ENCODE peak calls at places on chromosomes 1 and 21, in four cellular contexts. M, C, N and S are unnamed samples.

GRCh38 chr1:214516434-214517326 is 34.7 kb downstream of the PTPN14 start:
- DNase-seq in M (no peak), C (peak), N (no peak), S (no peak)

GRCh38 chr1:229380514-229381160 is 37.8 kb upstream of the CCSAP start:
- DNase-seq in M (no peak), C (no peak), N (no peak), S (no peak)

GRCh38 chr1:113142791-113143190 is 69.8 kb downstream of the LRIG2 start:
- DNase-seq in M (no peak), C (no peak), N (no peak), S (no peak)

GRCh38 chr1:182588460-182589396 is at the start of gene RNASEL:
- DNase-seq in M (peak), C (no peak), N (peak), S (peak)

GRCh38 chr1:60970081-60970509 is 112.3 kb upstream of the NFIA start:
- DNase-seq in M (no peak), C (peak), N (no peak), S (peak)

GRCh38 chr1:20284625-20285024 is 6.0 kb upstream of the VWA5B1 start:
- DNase-seq in M (no peak), C (no peak), N (no peak), S (no peak)

GRCh38 chr1:211738709-211739301 is 63.4 kb upstream of the NEK2 start:
- DNase-seq in M (no peak), C (no peak), N (no peak), S (no peak)

GRCh38 chr1:200877839-200878551 is 5.2 kb downstream of the GPR25 start:
- DNase-seq in M (no peak), C (no peak), N (no peak), S (no peak)

GRCh38 chr1:25631750-25632495 is 15.3 kb downstream of the MAN1C1 start:
- DNase-seq in M (no peak), C (no peak), N (no peak), S (no peak)

GRCh38 chr1:113895961-113896360 is 8.6 kb upstream of the BCL2L15 start:
- DNase-seq in M (no peak), C (no peak), N (no peak), S (no peak)

GRCh38 chr1:224434447-224435317 is at the start of gene WDR26:
- DNase-seq in M (peak), C (peak), N (peak), S (peak)

GRCh38 chr21:32812035-32812434 is 40.5 kb upstream of the PAXBP1 start:
- DNase-seq in M (no peak), C (no peak), N (no peak), S (no peak)

GRCh38 chr1:237931631-237932030 is 40.9 kb upstream of the ZP4 start:
- DNase-seq in M (no peak), C (no peak), N (no peak), S (no peak)

GRCh38 chr21:34967509-34968289 is 81.4 kb downstream of the RUNX1 start:
- DNase-seq in M (no peak), C (peak), N (peak), S (no peak)

GRCh38 chr1:228279722-228280105 is 71.9 kb downstream of the OBSCN start:
- DNase-seq in M (peak), C (no peak), N (no peak), S (no peak)

GRCh38 chr1:72846476-72846875 is 564.1 kb upstream of the NEGR1 start:
- DNase-seq in M (no peak), C (no peak), N (no peak), S (no peak)

GRCh38 chr21:17523007-17523451 is 10.2 kb downstream of the CXADR start:
- DNase-seq in M (no peak), C (peak), N (no peak), S (no peak)

GRCh38 chr1:234781241-234782056 is 171.5 kb upstream of the IRF2BP2 start:
- DNase-seq in M (no peak), C (peak), N (peak), S (peak)

GRCh38 chr1:239387304-239388231 is 1.2 kb downstream of the CHRM3 start:
- DNase-seq in M (peak), C (no peak), N (no peak), S (peak)

GRCh38 chr1:155977607-155978324 is 581 bp downstream of the ARHGEF2 start:
- DNase-seq in M (peak), C (no peak), N (peak), S (peak)

GRCh38 chr1:6392880-6393399 is 627 bp downstream of the ACOT7 start:
- DNase-seq in M (no peak), C (no peak), N (peak), S (peak)

GRCh38 chr1:22231995-22232690 is 89.2 kb upstream of the WNT4 start:
- DNase-seq in M (no peak), C (no peak), N (peak), S (no peak)

GRCh38 chr21:39489380-39489924 is 37.7 kb downstream of the SH3BGR start:
- DNase-seq in M (no peak), C (no peak), N (no peak), S (no peak)

GRCh38 chr1:62716397-62716796 is 28.2 kb upstream of the DOCK7 start:
- DNase-seq in M (no peak), C (no peak), N (no peak), S (no peak)

GRCh38 chr1:150576367-150576711 is 3.1 kb downstream of the MCL1 start:
- DNase-seq in M (no peak), C (no peak), N (no peak), S (no peak)

GRCh38 chr1:15975358-15975804 is 520 bp downstream of the ZBTB17 start:
- DNase-seq in M (peak), C (peak), N (peak), S (peak)

GRCh38 chr1:41618066-41618825 is 133.8 kb upstream of the EDN2 start:
- DNase-seq in M (no peak), C (no peak), N (no peak), S (no peak)

GRCh38 chr1:41977329-41977728 is 58.6 kb upstream of the HIVEP3 start:
- DNase-seq in M (no peak), C (no peak), N (no peak), S (no peak)

GRCh38 chr1:995665-996633 is 3.9 kb downstream of the HES4 start:
- DNase-seq in M (no peak), C (peak), N (no peak), S (no peak)

GRCh38 chr21:34074283-34075098 is 1.1 kb downstream of the MRPS6 start:
- DNase-seq in M (peak), C (no peak), N (no peak), S (no peak)

GRCh38 chr21:20997308-20997632 is 939 bp upstream of the NCAM2 start:
- DNase-seq in M (peak), C (no peak), N (no peak), S (no peak)

GRCh38 chr1:222623458-222623857 is 5.6 kb downstream of the MIA3 start:
- DNase-seq in M (no peak), C (no peak), N (no peak), S (no peak)

GRCh38 chr1:222627232-222627631 is 9.3 kb downstream of the MIA3 start:
- DNase-seq in M (no peak), C (no peak), N (no peak), S (no peak)

GRCh38 chr1:222620566-222620965 is 2.7 kb downstream of the MIA3 start:
- DNase-seq in M (no peak), C (no peak), N (no peak), S (no peak)

GRCh38 chr1:222622765-222623164 is 4.9 kb downstream of the MIA3 start:
- DNase-seq in M (no peak), C (no peak), N (no peak), S (no peak)

GRCh38 chr1:222624214-222624613 is 6.3 kb downstream of the MIA3 start:
- DNase-seq in M (no peak), C (no peak), N (no peak), S (no peak)
- TF ChIP-seq ELF4 in M (no peak), C (no peak), N (no peak), S (no peak)

GRCh38 chr1:163171826-163172225 is 30.9 kb downstream of the RGS5 start:
- DNase-seq in M (no peak), C (no peak), N (no peak), S (no peak)

GRCh38 chr1:163170331-163170730 is 32.4 kb downstream of the RGS5 start:
- DNase-seq in M (no peak), C (no peak), N (no peak), S (no peak)

GRCh38 chr1:163169553-163169952 is 33.2 kb downstream of the RGS5 start:
- DNase-seq in M (no peak), C (no peak), N (no peak), S (no peak)

GRCh38 chr1:163172596-163172995 is 30.1 kb downstream of the RGS5 start:
- DNase-seq in M (no peak), C (no peak), N (no peak), S (no peak)

DNA sequence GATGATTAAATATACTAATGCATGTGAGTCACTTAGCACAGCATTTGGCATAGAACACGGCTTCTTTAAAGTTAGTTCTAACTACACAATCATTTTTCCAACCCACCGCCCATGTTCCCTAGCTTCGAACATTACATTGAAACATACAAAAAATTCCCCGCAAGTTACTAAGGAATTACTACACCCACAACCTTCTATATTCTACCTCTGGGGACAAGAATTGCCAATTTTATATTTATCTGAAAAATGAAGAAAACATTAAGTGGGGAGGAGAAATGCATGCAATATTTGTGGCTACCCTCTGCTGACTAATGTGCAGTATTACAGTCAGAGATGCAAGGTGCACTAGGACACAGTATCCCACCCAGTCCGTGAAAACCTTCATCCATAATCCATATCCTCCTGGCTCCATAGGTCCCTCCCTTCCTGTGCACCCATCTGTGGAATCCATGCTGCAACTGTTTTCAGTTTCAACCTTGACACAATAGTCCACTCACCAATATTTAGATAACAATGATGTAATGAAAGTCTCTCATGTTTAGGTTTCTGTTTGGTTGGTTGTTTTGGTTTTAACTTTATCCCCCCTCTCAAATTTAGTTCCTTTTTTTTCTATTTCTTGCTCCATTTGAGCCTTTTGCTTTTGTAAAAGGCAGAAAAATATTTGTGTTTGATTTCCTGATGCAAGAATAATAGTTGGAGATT is 31.6 kb downstream of the RGS5 start:
- DNase-seq in M (no peak), C (no peak), N (peak), S (peak)
- TF ChIP-seq SP1 in M (no peak), C (no peak), N (no peak), S (no peak)

DNA sequence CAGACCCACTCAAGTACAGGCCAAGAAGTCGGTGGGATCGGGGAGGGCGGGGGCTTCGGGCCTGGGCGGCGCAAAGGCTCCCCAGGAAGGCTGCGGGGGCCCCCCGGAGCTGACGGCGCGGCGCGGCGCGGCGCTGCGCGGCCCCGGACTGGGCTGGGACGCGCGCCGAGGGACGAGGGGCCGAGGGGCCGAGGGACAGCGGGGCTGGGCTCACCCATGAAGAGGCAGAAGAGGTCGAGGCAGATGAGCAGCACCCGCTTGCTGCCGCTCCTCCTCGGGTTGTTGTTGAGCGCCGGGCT is 750 bp downstream of the PLPP3 start:
- DNase-seq in M (no peak), C (no peak), N (no peak), S (peak)
- TF ChIP-seq ELF4 in M (no peak), C (no peak), N (no peak), S (no peak)

GRCh38 chr1:10128081-10128765 is 82.1 kb upstream of the KIF1B start:
- DNase-seq in M (no peak), C (no peak), N (no peak), S (no peak)
- TF ChIP-seq SP1 in M (no peak), C (no peak), N (no peak), S (no peak)

DNA sequence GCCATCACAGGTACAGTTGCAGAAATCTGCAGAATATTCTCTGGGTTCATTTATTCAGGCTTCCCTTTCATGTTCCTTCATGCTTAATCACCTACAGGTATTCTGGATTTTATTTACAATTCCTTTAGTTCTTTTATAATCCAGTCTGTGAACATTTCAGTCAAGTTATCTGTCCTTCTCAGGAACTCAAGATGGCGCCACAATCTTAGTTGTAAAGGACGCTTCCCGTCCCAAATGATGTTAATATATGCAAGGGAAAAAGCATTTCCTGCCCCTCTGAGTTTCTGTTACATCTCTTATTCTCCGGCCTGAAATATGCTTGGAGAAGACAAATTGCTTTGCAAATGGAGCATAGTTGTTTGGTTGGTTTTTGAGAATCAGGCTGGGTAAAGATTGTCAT is 19.3 kb downstream of the F3 start:
- DNase-seq in M (no peak), C (no peak), N (no peak), S (no peak)
- TF ChIP-seq ELF4 in M (no peak), C (no peak), N (no peak), S (no peak)

DNA sequence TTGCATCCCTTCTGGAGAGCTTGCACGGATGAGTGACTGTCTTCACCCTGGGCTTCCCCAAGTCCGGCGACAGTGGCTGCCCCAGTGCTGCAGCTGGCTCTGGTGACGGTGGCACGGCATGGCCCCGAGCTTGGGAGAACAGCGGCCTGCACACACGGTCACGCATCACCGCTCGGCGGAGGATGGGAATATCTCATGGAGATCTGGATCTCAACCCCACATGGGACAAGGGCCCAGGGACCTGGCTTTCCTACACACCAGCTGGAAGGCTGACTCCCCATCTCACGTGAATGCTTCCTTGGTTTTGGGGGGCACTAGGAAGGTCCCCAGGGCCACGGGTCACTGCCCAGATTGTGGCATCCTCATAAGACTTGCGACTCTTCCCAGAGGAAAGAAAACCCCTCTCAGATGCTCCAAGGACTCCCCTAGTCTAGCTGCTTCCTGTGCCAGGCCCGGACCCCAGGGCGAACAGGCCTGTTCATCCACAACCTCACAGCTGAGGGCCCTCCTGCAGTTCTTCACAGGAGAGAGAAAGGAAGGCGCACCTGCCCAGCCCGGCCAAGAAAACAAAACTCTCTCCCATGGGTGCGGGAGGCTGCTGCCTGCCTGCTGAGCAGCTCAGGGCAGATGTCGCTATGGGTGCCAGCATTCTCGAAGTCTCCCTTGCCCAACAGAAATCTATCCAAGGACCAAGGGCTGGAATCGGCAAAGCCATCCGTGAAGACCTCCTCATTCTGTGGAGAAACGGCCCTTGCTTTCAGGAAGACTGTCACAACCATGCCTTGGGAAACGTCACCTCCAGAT is 9.9 kb downstream of the CFAP410 start:
- DNase-seq in M (no peak), C (no peak), N (no peak), S (no peak)
- TF ChIP-seq SP1 in M (no peak), C (no peak), N (no peak), S (no peak)

GRCh38 chr1:223203694-223204093 is 60.6 kb upstream of the TLR5 start:
- DNase-seq in M (no peak), C (no peak), N (no peak), S (no peak)

GRCh38 chr1:223202376-223202775 is 59.3 kb upstream of the TLR5 start:
- DNase-seq in M (no peak), C (no peak), N (no peak), S (no peak)

GRCh38 chr1:223203011-223203410 is 60.0 kb upstream of the TLR5 start:
- DNase-seq in M (no peak), C (no peak), N (no peak), S (no peak)

GRCh38 chr1:223204424-223204823 is 61.4 kb upstream of the TLR5 start:
- DNase-seq in M (no peak), C (no peak), N (no peak), S (no peak)

DNA sequence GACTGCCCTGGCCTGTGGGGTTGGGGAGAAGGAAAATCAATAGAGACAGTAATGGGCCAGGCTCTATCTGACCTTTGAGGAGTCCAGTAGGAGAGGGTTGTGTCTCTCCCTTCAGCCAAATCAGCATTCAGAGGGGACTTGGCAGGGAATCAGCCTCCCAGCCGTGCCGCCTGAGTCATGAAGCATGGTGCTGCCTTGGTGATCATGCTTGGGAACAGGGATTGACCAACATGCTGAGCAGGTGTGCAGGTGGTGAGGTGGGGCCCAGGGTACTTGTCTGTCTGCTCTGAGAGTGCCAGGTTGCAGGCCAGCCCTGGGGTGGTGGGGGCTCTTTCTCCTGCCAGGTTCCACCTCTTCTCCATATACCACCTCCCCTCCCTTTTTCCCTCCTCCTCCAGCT is 58.9 kb upstream of the TLR5 start:
- DNase-seq in M (no peak), C (no peak), N (no peak), S (no peak)
- TF ChIP-seq ELF4 in M (no peak), C (no peak), N (no peak), S (no peak)

GRCh38 chr1:27594542-27595510 is 9.1 kb downstream of the AHDC1 start:
- DNase-seq in M (no peak), C (no peak), N (no peak), S (no peak)
- TF ChIP-seq SP1 in M (no peak), C (no peak), N (no peak), S (no peak)

GRCh38 chr1:232473319-232473718 is 156.6 kb downstream of the SIPA1L2 start:
- DNase-seq in M (peak), C (no peak), N (no peak), S (peak)

GRCh38 chr1:232471250-232471649 is 158.7 kb downstream of the SIPA1L2 start:
- DNase-seq in M (no peak), C (no peak), N (no peak), S (no peak)

GRCh38 chr1:232470711-232471110 is 159.2 kb downstream of the SIPA1L2 start:
- DNase-seq in M (no peak), C (no peak), N (no peak), S (no peak)

GRCh38 chr1:232473900-232474299 is 156.0 kb downstream of the SIPA1L2 start:
- DNase-seq in M (no peak), C (no peak), N (no peak), S (no peak)

DNA sequence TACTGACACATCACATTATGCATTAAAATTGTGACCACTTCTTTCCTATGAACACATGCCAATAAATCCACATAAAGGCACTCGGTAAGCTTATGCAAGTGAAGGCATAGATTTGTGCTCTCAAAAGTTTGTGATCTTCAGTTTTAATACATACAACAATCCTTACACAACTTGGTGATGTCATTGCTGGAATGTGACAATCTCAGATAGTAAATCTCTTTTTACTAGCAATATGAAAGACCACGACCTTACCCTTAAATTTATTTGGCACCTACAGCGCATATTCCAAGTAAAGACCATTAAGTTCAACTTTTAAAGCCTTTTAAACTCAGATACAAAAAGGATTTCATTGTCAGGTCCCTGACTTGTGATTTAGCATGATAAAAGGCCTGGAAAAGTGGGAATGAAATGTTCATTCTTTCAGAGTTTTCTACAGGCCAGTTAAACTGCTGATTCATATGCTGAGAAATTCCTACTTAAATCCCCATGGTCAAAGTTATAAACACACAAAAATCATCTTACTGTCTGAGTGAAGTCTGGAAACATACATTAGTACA is 157.4 kb downstream of the SIPA1L2 start:
- DNase-seq in M (no peak), C (no peak), N (no peak), S (no peak)
- TF ChIP-seq ELF4 in M (no peak), C (no peak), N (no peak), S (no peak)